ENCODE peak calls at places on chromosome 6, in eight cellular contexts. One of them, this sample, is unnamed.

GRCh38 chr6:167137881-167138280 is 15.0 kb downstream of the CCR6 start:
- DNase-seq in H1: no peak
- DNase-seq in SW480: no peak
- DNase-seq in thyroid gland: no peak
- DNase-seq in colonic mucosa: no peak
- DNase-seq in NCI-H2081: no peak
- DNase-seq in skeletal muscle cell: no peak
- DNase-seq in psoas muscle: no peak
- DNase-seq in this sample: no peak

GRCh38 chr6:105600342-105601293 is 197.7 kb upstream of the PREP start:
- DNase-seq in H1: no peak
- DNase-seq in SW480: no peak
- DNase-seq in thyroid gland: no peak
- DNase-seq in colonic mucosa: no peak
- DNase-seq in NCI-H2081: no peak
- DNase-seq in skeletal muscle cell: peak; percentile 87
- DNase-seq in psoas muscle: no peak
- DNase-seq in this sample: no peak

GRCh38 chr6:100665041-100665380 is 200.3 kb upstream of the SIM1 start:
- DNase-seq in H1: no peak
- DNase-seq in SW480: no peak
- DNase-seq in thyroid gland: no peak
- DNase-seq in colonic mucosa: no peak
- DNase-seq in NCI-H2081: no peak
- DNase-seq in skeletal muscle cell: no peak
- DNase-seq in psoas muscle: no peak
- DNase-seq in this sample: no peak

GRCh38 chr6:150336299-150336698 is 32.5 kb upstream of the IYD start:
- DNase-seq in H1: no peak
- DNase-seq in SW480: peak; percentile 67
- DNase-seq in thyroid gland: no peak
- DNase-seq in colonic mucosa: peak; percentile 30
- DNase-seq in NCI-H2081: no peak
- DNase-seq in skeletal muscle cell: no peak
- DNase-seq in psoas muscle: no peak
- DNase-seq in this sample: no peak

GRCh38 chr6:2310042-2310441 is 64.6 kb upstream of the GMDS start:
- DNase-seq in H1: no peak
- DNase-seq in SW480: no peak
- DNase-seq in thyroid gland: no peak
- DNase-seq in colonic mucosa: no peak
- DNase-seq in NCI-H2081: no peak
- DNase-seq in skeletal muscle cell: no peak
- DNase-seq in psoas muscle: no peak
- DNase-seq in this sample: no peak

GRCh38 chr6:49606696-49607390 is 29.8 kb downstream of the RHAG start:
- DNase-seq in H1: no peak
- DNase-seq in SW480: peak; percentile 68
- DNase-seq in thyroid gland: peak; percentile 6
- DNase-seq in colonic mucosa: peak; percentile 35
- DNase-seq in NCI-H2081: peak; percentile 81
- DNase-seq in skeletal muscle cell: peak; percentile 58
- DNase-seq in psoas muscle: no peak
- DNase-seq in this sample: no peak

GRCh38 chr6:112563368-112563767 is 216.2 kb downstream of the RFPL4B start:
- DNase-seq in H1: peak; percentile 27
- DNase-seq in SW480: no peak
- DNase-seq in thyroid gland: no peak
- DNase-seq in colonic mucosa: no peak
- DNase-seq in NCI-H2081: no peak
- DNase-seq in skeletal muscle cell: no peak
- DNase-seq in psoas muscle: no peak
- DNase-seq in this sample: no peak

GRCh38 chr6:113763311-113763766 is 93.8 kb upstream of the MARCKS start:
- DNase-seq in H1: no peak
- DNase-seq in SW480: no peak
- DNase-seq in thyroid gland: no peak
- DNase-seq in colonic mucosa: no peak
- DNase-seq in NCI-H2081: no peak
- DNase-seq in skeletal muscle cell: no peak
- DNase-seq in psoas muscle: no peak
- DNase-seq in this sample: no peak

GRCh38 chr6:148316308-148316707 is 26.3 kb upstream of the SASH1 start:
- DNase-seq in H1: no peak
- DNase-seq in SW480: no peak
- DNase-seq in thyroid gland: no peak
- DNase-seq in colonic mucosa: no peak
- DNase-seq in NCI-H2081: peak; percentile 23
- DNase-seq in skeletal muscle cell: no peak
- DNase-seq in psoas muscle: no peak
- DNase-seq in this sample: no peak

This sample was measured in glutamatergic neuron.